ENCODE peak calls at places on chromosome 21, in four cellular contexts. One of them, this sample, is unnamed.

GRCh38 chr21:27024316-27024715 is 57.4 kb upstream of the ADAMTS5 start:
- DNase-seq in left ventricle myocardium inferior: no peak
- DNase-seq in IMR-90: peak
- DNase-seq in GM23338: no peak
- DNase-seq in this sample: no peak

GRCh38 chr21:27787046-27787445 is 820.2 kb upstream of the ADAMTS5 start:
- DNase-seq in left ventricle myocardium inferior: no peak
- DNase-seq in IMR-90: peak
- DNase-seq in GM23338: no peak
- DNase-seq in this sample: no peak

GRCh38 chr21:36554411-36555157 is 74.7 kb upstream of the CLDN14 start:
- DNase-seq in IMR-90: no peak
- DNase-seq in left ventricle myocardium inferior: no peak
- DNase-seq in GM23338: peak
- DNase-seq in this sample: no peak

GRCh38 chr21:41098076-41098475 is 69.9 kb upstream of the BACE2 start:
- DNase-seq in GM23338: no peak
- DNase-seq in IMR-90: no peak
- DNase-seq in left ventricle myocardium inferior: no peak
- DNase-seq in this sample: no peak

GRCh38 chr21:42571391-42572150 is 57.9 kb downstream of the SLC37A1 start:
- DNase-seq in GM23338: no peak
- DNase-seq in IMR-90: no peak
- DNase-seq in left ventricle myocardium inferior: no peak
- DNase-seq in this sample: peak

GRCh38 chr21:40902299-40902698 is 55.3 kb upstream of the DSCAM start:
- DNase-seq in IMR-90: no peak
- DNase-seq in left ventricle myocardium inferior: no peak
- DNase-seq in GM23338: no peak
- DNase-seq in this sample: peak

GRCh38 chr21:41847066-41847804 is 31.9 kb downstream of the PRDM15 start:
- DNase-seq in IMR-90: peak
- DNase-seq in left ventricle myocardium inferior: no peak
- DNase-seq in GM23338: peak
- DNase-seq in this sample: no peak

GRCh38 chr21:17370263-17370662 is 142.6 kb upstream of the CXADR start:
- DNase-seq in GM23338: peak
- DNase-seq in left ventricle myocardium inferior: no peak
- DNase-seq in IMR-90: no peak
- DNase-seq in this sample: no peak

GRCh38 chr21:42040411-42041180 is 30.4 kb upstream of the ZBTB21 start:
- DNase-seq in IMR-90: peak
- DNase-seq in left ventricle myocardium inferior: no peak
- DNase-seq in GM23338: no peak
- DNase-seq in this sample: peak

GRCh38 chr21:38027901-38028300 is 111.6 kb upstream of the KCNJ6 start:
- DNase-seq in left ventricle myocardium inferior: no peak
- DNase-seq in IMR-90: no peak
- DNase-seq in GM23338: no peak
- DNase-seq in this sample: no peak

GRCh38 chr21:17660449-17660848 is 47.7 kb upstream of the BTG3 start:
- DNase-seq in GM23338: no peak
- DNase-seq in left ventricle myocardium inferior: no peak
- DNase-seq in IMR-90: no peak
- DNase-seq in this sample: no peak

GRCh38 chr21:20207335-20207734 is 790.9 kb upstream of the NCAM2 start:
- DNase-seq in left ventricle myocardium inferior: no peak
- DNase-seq in GM23338: no peak
- DNase-seq in IMR-90: no peak
- DNase-seq in this sample: no peak

GRCh38 chr21:32328595-32328994 is 29.9 kb downstream of the MRAP start:
- DNase-seq in GM23338: no peak
- DNase-seq in left ventricle myocardium inferior: no peak
- DNase-seq in IMR-90: peak
- DNase-seq in this sample: no peak

GRCh38 chr21:42621166-42621827 is 32.1 kb upstream of the PDE9A start:
- DNase-seq in left ventricle myocardium inferior: no peak
- DNase-seq in IMR-90: no peak
- DNase-seq in GM23338: no peak
- DNase-seq in this sample: no peak

GRCh38 chr21:32134441-32135159 is 144.2 kb downstream of the MIS18A start:
- DNase-seq in left ventricle myocardium inferior: no peak
- DNase-seq in GM23338: no peak
- DNase-seq in IMR-90: no peak
- DNase-seq in this sample: no peak

GRCh38 chr21:32886339-32886738 is 114.8 kb upstream of the PAXBP1 start:
- DNase-seq in left ventricle myocardium inferior: no peak
- DNase-seq in GM23338: no peak
- DNase-seq in IMR-90: no peak
- DNase-seq in this sample: no peak

GRCh38 chr21:14877581-14878228 is 187.1 kb downstream of the NRIP1 start:
- DNase-seq in left ventricle myocardium inferior: no peak
- DNase-seq in IMR-90: peak
- DNase-seq in GM23338: no peak
- DNase-seq in this sample: no peak

GRCh38 chr21:34075760-34076159 is 2.4 kb downstream of the MRPS6 start:
- DNase-seq in left ventricle myocardium inferior: no peak
- DNase-seq in GM23338: no peak
- DNase-seq in IMR-90: no peak
- DNase-seq in this sample: no peak

GRCh38 chr21:34078915-34079314 is 5.5 kb downstream of the MRPS6 start:
- DNase-seq in IMR-90: no peak
- DNase-seq in GM23338: no peak
- DNase-seq in left ventricle myocardium inferior: no peak
- DNase-seq in this sample: no peak

GRCh38 chr21:34080693-34081092 is 7.3 kb downstream of the MRPS6 start:
- DNase-seq in IMR-90: no peak
- DNase-seq in left ventricle myocardium inferior: no peak
- DNase-seq in GM23338: no peak
- DNase-seq in this sample: no peak

GRCh38 chr21:34076835-34077234 is 3.5 kb downstream of the MRPS6 start:
- DNase-seq in GM23338: no peak
- DNase-seq in IMR-90: no peak
- DNase-seq in left ventricle myocardium inferior: no peak
- DNase-seq in this sample: no peak

GRCh38 chr21:34077888-34078287 is 4.5 kb downstream of the MRPS6 start:
- DNase-seq in GM23338: no peak
- DNase-seq in left ventricle myocardium inferior: no peak
- DNase-seq in IMR-90: no peak
- DNase-seq in this sample: no peak
- H3K4me3 ChIP-seq in GM23338: no peak
- H3K4me3 ChIP-seq in left ventricle myocardium inferior: no peak
- H3K4me3 ChIP-seq in IMR-90: no peak
- H3K4me3 ChIP-seq in this sample: no peak

GRCh38 chr21:44564099-44564498 is 5.5 kb upstream of the KRTAP10-3 start:
- DNase-seq in GM23338: no peak
- DNase-seq in IMR-90: no peak
- DNase-seq in left ventricle myocardium inferior: no peak
- DNase-seq in this sample: no peak
- TF ChIP-seq CTCF in GM23338: no peak
- TF ChIP-seq CTCF in IMR-90: no peak
- TF ChIP-seq CTCF in left ventricle myocardium inferior: no peak
- TF ChIP-seq CTCF in this sample: no peak

GRCh38 chr21:44709426-44710293 is 1.7 kb downstream of the TSPEAR start:
- DNase-seq in left ventricle myocardium inferior: no peak
- DNase-seq in GM23338: peak
- DNase-seq in IMR-90: peak
- DNase-seq in this sample: no peak

GRCh38 chr21:44710294-44710665 is 1.1 kb downstream of the TSPEAR start:
- DNase-seq in left ventricle myocardium inferior: no peak
- DNase-seq in IMR-90: no peak
- DNase-seq in GM23338: peak
- DNase-seq in this sample: no peak

GRCh38 chr21:44711327-44712202 is at the start of gene TSPEAR:
- DNase-seq in GM23338: peak
- DNase-seq in left ventricle myocardium inferior: no peak
- DNase-seq in IMR-90: no peak
- DNase-seq in this sample: no peak

GRCh38 chr21:44712203-44713028 is 1.0 kb upstream of the TSPEAR start:
- DNase-seq in IMR-90: no peak
- DNase-seq in left ventricle myocardium inferior: no peak
- DNase-seq in GM23338: peak
- DNase-seq in this sample: no peak

GRCh38 chr21:44710756-44711326 is 531 bp downstream of the TSPEAR start:
- DNase-seq in left ventricle myocardium inferior: no peak
- DNase-seq in GM23338: peak
- DNase-seq in IMR-90: no peak
- DNase-seq in this sample: no peak
- H3K4me3 ChIP-seq in left ventricle myocardium inferior: peak
- H3K4me3 ChIP-seq in GM23338: peak
- H3K4me3 ChIP-seq in IMR-90: no peak
- H3K4me3 ChIP-seq in this sample: no peak

GRCh38 chr21:25466470-25466869 is 140.8 kb downstream of the MRPL39 start:
- DNase-seq in GM23338: no peak
- DNase-seq in left ventricle myocardium inferior: no peak
- DNase-seq in IMR-90: no peak
- DNase-seq in this sample: no peak
- TF ChIP-seq CTCF in GM23338: no peak
- TF ChIP-seq CTCF in left ventricle myocardium inferior: no peak
- TF ChIP-seq CTCF in IMR-90: no peak
- TF ChIP-seq CTCF in this sample: no peak

GRCh38 chr21:44919913-44920693 is 596 bp downstream of the ITGB2 start:
- DNase-seq in GM23338: peak
- DNase-seq in IMR-90: no peak
- DNase-seq in left ventricle myocardium inferior: peak
- DNase-seq in this sample: no peak
- H3K4me3 ChIP-seq in GM23338: peak
- H3K4me3 ChIP-seq in IMR-90: no peak
- H3K4me3 ChIP-seq in left ventricle myocardium inferior: peak
- H3K4me3 ChIP-seq in this sample: peak

DNA sequence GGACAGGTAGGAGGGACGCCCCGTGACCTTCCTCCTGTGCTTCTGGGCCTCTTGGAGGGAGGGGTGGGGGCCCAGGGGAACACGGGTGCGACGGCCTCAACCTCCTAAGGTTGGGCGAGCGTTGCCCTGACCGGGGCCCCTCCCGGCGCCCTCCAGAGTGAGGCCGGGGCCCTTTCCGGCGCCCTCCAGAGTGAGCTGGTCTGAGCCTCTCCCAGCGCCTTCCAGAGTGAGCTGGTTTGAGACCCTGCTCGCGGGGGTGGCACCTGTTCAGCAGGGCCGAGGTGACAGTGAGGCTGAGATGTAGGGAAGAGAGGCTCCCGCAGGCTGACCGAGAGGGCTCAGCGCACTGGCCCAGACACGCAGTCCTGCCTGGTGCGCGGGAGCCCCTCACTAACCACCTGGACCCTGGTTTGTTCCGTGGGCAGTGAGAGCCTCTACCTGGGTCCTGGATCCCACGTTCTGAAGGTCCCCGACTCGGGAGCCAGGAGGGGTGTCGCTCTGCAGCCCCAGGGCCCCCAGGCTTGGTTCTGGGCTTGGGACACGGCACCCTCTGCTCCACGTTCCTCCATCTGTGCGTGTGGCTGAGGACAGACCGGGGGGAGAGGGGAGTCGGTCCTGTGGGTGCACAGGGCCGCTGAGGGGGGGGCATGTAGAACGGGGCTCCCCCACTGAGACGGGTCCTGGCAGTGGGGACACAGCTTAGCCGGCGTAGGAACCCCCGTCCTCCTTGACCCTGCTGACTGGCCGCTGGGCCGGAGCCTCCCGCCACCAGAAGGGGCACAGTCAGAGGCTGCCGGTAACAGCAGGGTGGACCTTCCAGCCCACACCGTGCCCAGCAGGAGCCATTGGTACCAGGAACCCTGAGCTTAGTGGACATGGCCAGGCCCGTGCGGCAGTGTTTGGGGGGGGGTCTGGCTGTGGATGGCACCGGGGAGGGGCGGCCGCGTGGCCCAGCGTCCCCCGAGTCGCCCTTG is 1.5 kb downstream of the COL6A1 start:
- DNase-seq in IMR-90: no peak
- DNase-seq in GM23338: no peak
- DNase-seq in left ventricle myocardium inferior: peak
- DNase-seq in this sample: peak
- TF ChIP-seq CTCF in IMR-90: no peak
- TF ChIP-seq CTCF in GM23338: no peak
- TF ChIP-seq CTCF in left ventricle myocardium inferior: no peak
- TF ChIP-seq CTCF in this sample: no peak

This sample was measured in heart left ventricle.